ENCODE peak calls at places on chromosome 16, in seven cellular contexts. B is GM12878, U is IMR-90, C is GM23248, N is lower lobe of right lung, J is endodermal cell, O is bronchial epithelial cell. S is an unnamed sample.

GRCh38 chr16:56478228-56479049 is 27.1 kb downstream of the OGFOD1 start:
- DNase-seq in B (no peak), U (peak; percentile 12), C (no peak), N (no peak), J (no peak), O (no peak), S (no peak)

GRCh38 chr16:59859606-59860402 is 1125.7 kb upstream of the GOT2 start:
- DNase-seq in B (no peak), U (no peak), C (peak; percentile 40), N (no peak), J (no peak), O (no peak), S (no peak)

GRCh38 chr16:71426069-71426879 is 15.6 kb downstream of the TLE7 start:
- DNase-seq in B (peak; percentile 67), U (peak; percentile 90), C (peak; percentile 70), N (no peak), J (peak; percentile 98), O (peak; percentile 95), S (peak; percentile 61)

GRCh38 chr16:81473561-81473960 is 29.0 kb downstream of the CMIP start:
- DNase-seq in B (no peak), U (peak; percentile 54), C (peak; percentile 23), N (no peak), J (no peak), O (no peak), S (no peak)

GRCh38 chr16:22326771-22327445 is 29.7 kb downstream of the POLR3E start:
- DNase-seq in B (no peak), U (no peak), C (no peak), N (no peak), J (peak; percentile 36), O (no peak), S (no peak)

GRCh38 chr16:17389392-17389791 is 81.4 kb downstream of the XYLT1 start:
- DNase-seq in B (no peak), U (peak; percentile 79), C (peak; percentile 90), N (no peak), J (no peak), O (peak; percentile 12), S (no peak)

GRCh38 chr16:14672403-14672971 is 21.6 kb downstream of the PLA2G10 start:
- DNase-seq in B (peak; percentile 72), U (no peak), C (no peak), N (peak; percentile 55), J (no peak), O (no peak), S (no peak)

GRCh38 chr16:9647981-9648701 is 534.1 kb downstream of the GRIN2A start:
- DNase-seq in B (no peak), U (no peak), C (peak; percentile 50), N (no peak), J (no peak), O (peak; percentile 32), S (no peak)

GRCh38 chr16:69481901-69482341 is 57.5 kb downstream of the CYB5B start:
- DNase-seq in B (no peak), U (peak; percentile 48), C (peak; percentile 90), N (peak; percentile 89), J (peak; percentile 67), O (peak; percentile 72), S (peak; percentile 85)

GRCh38 chr16:49181812-49182211 is 99.8 kb downstream of the CBLN1 start:
- DNase-seq in B (no peak), U (no peak), C (no peak), N (no peak), J (no peak), O (no peak), S (no peak)

GRCh38 chr16:68367034-68367433 is 56.2 kb downstream of the PRMT7 start:
- DNase-seq in B (no peak), U (peak; percentile 9), C (peak; percentile 61), N (no peak), J (peak; percentile 90), O (peak; percentile 13), S (no peak)

GRCh38 chr16:66335704-66336329 is 30.7 kb upstream of the CDH5 start:
- DNase-seq in B (no peak), U (peak; percentile 80), C (no peak), N (no peak), J (no peak), O (peak; percentile 29), S (peak; percentile 57)

GRCh38 chr16:53159781-53160436 is 105.1 kb downstream of the CHD9 start:
- DNase-seq in B (peak; percentile 20), U (peak; percentile 62), C (peak; percentile 69), N (no peak), J (peak; percentile 48), O (peak; percentile 53), S (no peak)

GRCh38 chr16:81586421-81586820 is 141.8 kb downstream of the CMIP start:
- DNase-seq in B (no peak), U (peak; percentile 33), C (no peak), N (no peak), J (no peak), O (no peak), S (no peak)

GRCh38 chr16:1071561-1072225 is 854 bp upstream of the SSTR5 start:
- DNase-seq in B (no peak), U (no peak), C (no peak), N (no peak), J (no peak), O (no peak), S (no peak)
- H3K27me3 ChIP-seq in B (no peaks in the 10 kb centered on the region), U (peaks cover 63% of the 10 kb centered on the region), C (peaks cover 23% of the 10 kb centered on the region), N (peaks cover 81% of the 10 kb centered on the region), J (peaks cover 18% of the 10 kb centered on the region), O (peaks cover 2% of the 10 kb centered on the region), S (peaks cover 93% of the 10 kb centered on the region)

GRCh38 chr16:4747906-4748681 is 13.8 kb downstream of the DNAAF8 start:
- DNase-seq in B (no peak), U (no peak), C (no peak), N (no peak), J (no peak), O (no peak), S (no peak)
- H3K4me3 ChIP-seq in B (no peak overlapping the region), U (no peak overlapping the region), C (no peak overlapping the region), N (no peak overlapping the region), J (no peak overlapping the region), O (no peak overlapping the region), S (no peak overlapping the region)

DNA sequence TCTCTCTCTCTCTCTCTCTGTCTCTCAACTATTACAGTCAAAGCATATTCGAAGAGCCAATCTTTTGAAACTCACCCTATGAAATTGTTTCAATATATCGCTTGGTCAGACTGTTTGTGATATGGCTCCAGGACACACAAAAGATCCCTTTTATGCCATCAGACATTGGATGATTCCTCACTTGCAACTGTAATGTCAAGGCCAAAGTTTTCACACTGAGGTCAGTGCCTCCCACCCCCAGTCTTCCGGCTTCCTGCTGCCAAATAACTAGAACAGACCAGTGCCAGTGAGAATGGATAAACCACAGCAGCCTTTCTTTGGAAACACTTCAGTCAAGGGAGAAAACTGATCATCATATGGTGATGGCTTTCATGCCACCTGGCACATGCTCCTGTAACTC is 321.9 kb upstream of the ZFHX3 start:
- DNase-seq in B (no peak), U (no peak), C (no peak), N (no peak), J (no peak), O (no peak), S (no peak)
- H3K27me3 ChIP-seq in B (no peaks in the 10 kb centered on the region), U (no peaks in the 10 kb centered on the region), C (peaks cover 21% of the 10 kb centered on the region), N (peaks cover 4% of the 10 kb centered on the region), J (no peaks in the 10 kb centered on the region), O (no peaks in the 10 kb centered on the region), S (no peaks in the 10 kb centered on the region)

GRCh38 chr16:19882641-19883040 is 2.0 kb downstream of the GPRC5B start:
- DNase-seq in B (no peak), U (no peak), C (no peak), N (no peak), J (peak; percentile 79), O (no peak), S (no peak)
- H3K4me3 ChIP-seq in B (no peak overlapping the region), U (no peak overlapping the region), C (no peak overlapping the region), N (peak overlapping the region; percentile 64), J (peak overlapping the region; percentile 86), O (no peak overlapping the region), S (no peak overlapping the region)

GRCh38 chr16:86347916-86348555 is 162.3 kb upstream of the FOXF1 start:
- DNase-seq in B (no peak), U (no peak), C (no peak), N (no peak), J (no peak), O (no peak), S (no peak)
- H3K27me3 ChIP-seq in B (peaks cover 6% of the 10 kb centered on the region), U (no peaks in the 10 kb centered on the region), C (no peaks in the 10 kb centered on the region), N (peaks cover 37% of the 10 kb centered on the region), J (peaks cover 9% of the 10 kb centered on the region), O (no peaks in the 10 kb centered on the region), S (peaks cover 5% of the 10 kb centered on the region)

GRCh38 chr16:85929259-85929704 is 30.3 kb downstream of the IRF8 start:
- DNase-seq in B (no peak), U (no peak), C (no peak), N (no peak), J (peak; percentile 61), O (no peak), S (no peak)
- H3K4me3 ChIP-seq in B (no peak overlapping the region), U (no peak overlapping the region), C (no peak overlapping the region), N (no peak overlapping the region), J (no peak overlapping the region), O (no peak overlapping the region), S (no peak overlapping the region)

GRCh38 chr16:11309895-11310633 is 28.9 kb upstream of the PRM1 start:
- DNase-seq in B (peak; percentile 77), U (no peak), C (no peak), N (no peak), J (no peak), O (no peak), S (no peak)
- H3K27me3 ChIP-seq in B (no peaks in the 10 kb centered on the region), U (no peaks in the 10 kb centered on the region), C (no peaks in the 10 kb centered on the region), N (no peaks in the 10 kb centered on the region), J (no peaks in the 10 kb centered on the region), O (no peaks in the 10 kb centered on the region), S (no peaks in the 10 kb centered on the region)

GRCh38 chr16:10947211-10947787 is 2.9 kb downstream of the CLEC16A start:
- DNase-seq in B (no peak), U (no peak), C (no peak), N (no peak), J (peak; percentile 60), O (no peak), S (no peak)

GRCh38 chr16:10951016-10951415 is 6.7 kb downstream of the CLEC16A start:
- DNase-seq in B (no peak), U (peak; percentile 59), C (peak; percentile 50), N (no peak), J (no peak), O (no peak), S (no peak)

GRCh38 chr16:10950393-10950792 is 6.0 kb downstream of the CLEC16A start:
- DNase-seq in B (no peak), U (no peak), C (peak; percentile 33), N (no peak), J (peak; percentile 62), O (peak; percentile 72), S (no peak)

GRCh38 chr16:10946308-10946707 is 1.9 kb downstream of the CLEC16A start:
- DNase-seq in B (no peak), U (no peak), C (no peak), N (no peak), J (peak; percentile 91), O (peak; percentile 53), S (no peak)

GRCh38 chr16:10949424-10949970 is 5.1 kb downstream of the CLEC16A start:
- DNase-seq in B (peak; percentile 91), U (no peak), C (peak; percentile 26), N (no peak), J (peak; percentile 94), O (no peak), S (peak; percentile 90)
- H3K4me3 ChIP-seq in B (peak overlapping the region; percentile 28), U (no peak overlapping the region), C (no peak overlapping the region), N (no peak overlapping the region), J (no peak overlapping the region), O (no peak overlapping the region), S (no peak overlapping the region)

GRCh38 chr16:55326261-55326802 is 2.3 kb downstream of the IRX6 start:
- DNase-seq in B (no peak), U (no peak), C (no peak), N (no peak), J (no peak), O (no peak), S (no peak)
- H3K27me3 ChIP-seq in B (peaks cover 2% of the 10 kb centered on the region), U (peaks cover 41% of the 10 kb centered on the region), C (peaks cover 37% of the 10 kb centered on the region), N (peaks cover 83% of the 10 kb centered on the region), J (peaks cover 83% of the 10 kb centered on the region), O (peaks cover 12% of the 10 kb centered on the region), S (peaks cover 95% of the 10 kb centered on the region)